ENCODE peak calls at places on chromosomes 11 and 22, in six cellular contexts. W, M, U, L, O and H are unnamed samples.
A peak's percentile ranks its signal among the peaks of the same experiment; 100 is the strongest.

GRCh38 chr11:68096962-68097361 is 24.2 kb downstream of the CHKA start:
- DNase-seq in W (no peak), M (no peak), U (no peak), L (no peak), O (no peak), H (no peak)

GRCh38 chr22:47088480-47089145 is 326.2 kb downstream of the TBC1D22A start:
- DNase-seq in W (no peak), M (no peak), U (no peak), L (no peak), O (no peak), H (no peak)

GRCh38 chr11:65378928-65379638 is 3.4 kb downstream of the SLC25A45 start:
- DNase-seq in W (no peak), M (no peak), U (no peak), L (no peak), O (no peak), H (no peak)

GRCh38 chr22:38965614-38966378 is 8.4 kb downstream of the APOBEC3A start:
- DNase-seq in W (no peak), M (no peak), U (no peak), L (no peak), O (peak; percentile 28), H (no peak)

GRCh38 chr11:124638500-124638899 is 15.8 kb downstream of the TBRG1 start:
- DNase-seq in W (no peak), M (no peak), U (no peak), L (no peak), O (no peak), H (no peak)

GRCh38 chr11:66011785-66012303 is at the start of gene CST6:
- DNase-seq in W (no peak), M (no peak), U (peak; percentile 59), L (no peak), O (no peak), H (no peak)

GRCh38 chr11:116605543-116605942 is 167.2 kb downstream of the BUD13 start:
- DNase-seq in W (peak; percentile 60), M (peak; percentile 58), U (peak; percentile 95), L (peak; percentile 58), O (peak; percentile 63), H (no peak)

GRCh38 chr22:43387815-43388214 is 24.0 kb upstream of the MPPED1 start:
- DNase-seq in W (no peak), M (no peak), U (no peak), L (no peak), O (no peak), H (no peak)

GRCh38 chr11:12053606-12054361 is 45.4 kb upstream of the DKK3 start:
- DNase-seq in W (no peak), M (no peak), U (no peak), L (no peak), O (no peak), H (no peak)

GRCh38 chr11:19474954-19475811 is 234.4 kb upstream of the E2F8 start:
- DNase-seq in W (no peak), M (no peak), U (no peak), L (no peak), O (no peak), H (no peak)

GRCh38 chr22:41181349-41182241 is 23.5 kb upstream of the L3MBTL2 start:
- DNase-seq in W (peak; percentile 87), M (no peak), U (no peak), L (no peak), O (no peak), H (no peak)

GRCh38 chr11:84824624-84825023 is 802.5 kb downstream of the DLG2 start:
- DNase-seq in W (no peak), M (no peak), U (no peak), L (no peak), O (no peak), H (no peak)

GRCh38 chr11:68016161-68016903 is 6.2 kb downstream of the ALDH3B1 start:
- DNase-seq in W (no peak), M (no peak), U (no peak), L (no peak), O (no peak), H (no peak)

GRCh38 chr11:102322560-102322959 is 5.3 kb downstream of the BIRC3 start:
- DNase-seq in W (no peak), M (no peak), U (no peak), L (no peak), O (no peak), H (no peak)

GRCh38 chr11:36465449-36466163 is 44.5 kb downstream of the TRAF6 start:
- DNase-seq in W (no peak), M (no peak), U (no peak), L (no peak), O (no peak), H (no peak)

GRCh38 chr11:34447044-34447443 is 8.3 kb downstream of the CAT start:
- DNase-seq in W (no peak), M (no peak), U (no peak), L (no peak), O (no peak), H (no peak)

GRCh38 chr11:129373489-129373953 is 2.1 kb upstream of the BARX2 start:
- DNase-seq in W (no peak), M (no peak), U (peak; percentile 18), L (no peak), O (no peak), H (no peak)

GRCh38 chr11:100574894-100575769 is 112.0 kb upstream of the ARHGAP42 start:
- DNase-seq in W (peak; percentile 59), M (no peak), U (no peak), L (peak; percentile 6), O (no peak), H (peak; percentile 43)

GRCh38 chr11:134119094-134119493 is 50.2 kb downstream of the JAM3 start:
- DNase-seq in W (peak; percentile 34), M (no peak), U (no peak), L (no peak), O (no peak), H (no peak)

GRCh38 chr22:36901411-36902142 is 11.9 kb upstream of the CSF2RB start:
- DNase-seq in W (no peak), M (no peak), U (no peak), L (no peak), O (peak; percentile 16), H (no peak)

GRCh38 chr22:49589301-49589700 is 238.4 kb downstream of the BRD1 start:
- DNase-seq in W (no peak), M (no peak), U (no peak), L (no peak), O (no peak), H (no peak)

GRCh38 chr22:49590381-49590780 is 237.3 kb downstream of the BRD1 start:
- DNase-seq in W (no peak), M (no peak), U (peak; percentile 9), L (no peak), O (no peak), H (no peak)

GRCh38 chr22:49588739-49589138 is 238.9 kb downstream of the BRD1 start:
- DNase-seq in W (no peak), M (no peak), U (no peak), L (no peak), O (no peak), H (no peak)

GRCh38 chr22:49590851-49591445 is 236.7 kb downstream of the BRD1 start:
- DNase-seq in W (no peak), M (no peak), U (no peak), L (no peak), O (no peak), H (no peak)

GRCh38 chr22:49589811-49590210 is 237.9 kb downstream of the BRD1 start:
- DNase-seq in W (no peak), M (no peak), U (peak; percentile 9), L (no peak), O (no peak), H (no peak)
- TF ChIP-seq JUN in W (no peak), M (no peak), U (no peak), L (no peak), O (no peak), H (no peak)

GRCh38 chr11:44565746-44566558 is 489 bp downstream of the CD82 start:
- DNase-seq in W (no peak), M (no peak), U (no peak), L (no peak), O (peak; percentile 2), H (no peak)
- TF ChIP-seq JUN in W (no peak), M (no peak), U (no peak), L (no peak), O (no peak), H (no peak)

DNA sequence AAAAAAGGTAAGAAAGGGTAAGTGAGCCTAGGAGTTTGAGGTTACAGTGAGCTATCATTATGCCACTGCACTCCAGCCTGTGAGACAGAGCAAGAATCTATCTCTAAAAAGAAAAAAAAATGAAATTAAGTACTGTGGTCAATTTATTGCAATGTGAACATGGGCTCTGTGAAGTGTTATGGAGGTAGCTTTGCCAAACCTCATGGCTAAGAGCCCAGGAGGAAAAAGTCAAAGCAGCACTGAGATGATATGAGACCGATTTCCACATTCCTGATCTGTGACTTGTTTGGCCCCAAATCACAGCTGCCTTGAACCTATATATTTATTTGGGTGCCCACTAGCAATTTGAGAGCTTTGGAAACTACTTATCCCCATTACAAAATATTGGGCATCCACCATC is 29.8 kb upstream of the TMEM135 start:
- DNase-seq in W (no peak), M (no peak), U (no peak), L (no peak), O (no peak), H (no peak)
- TF ChIP-seq JUN in W (no peak), M (no peak), U (no peak), L (no peak), O (no peak), H (no peak)

GRCh38 chr11:126583594-126583993 is 228.1 kb downstream of the ST3GAL4 start:
- DNase-seq in W (no peak), M (no peak), U (no peak), L (no peak), O (no peak), H (no peak)

GRCh38 chr11:126584028-126584427 is 228.5 kb downstream of the ST3GAL4 start:
- DNase-seq in W (no peak), M (no peak), U (no peak), L (no peak), O (no peak), H (no peak)

GRCh38 chr11:126583101-126583500 is 227.6 kb downstream of the ST3GAL4 start:
- DNase-seq in W (no peak), M (no peak), U (no peak), L (no peak), O (no peak), H (no peak)

GRCh38 chr11:126586303-126586627 is 230.8 kb downstream of the ST3GAL4 start:
- DNase-seq in W (no peak), M (no peak), U (no peak), L (no peak), O (no peak), H (no peak)

DNA sequence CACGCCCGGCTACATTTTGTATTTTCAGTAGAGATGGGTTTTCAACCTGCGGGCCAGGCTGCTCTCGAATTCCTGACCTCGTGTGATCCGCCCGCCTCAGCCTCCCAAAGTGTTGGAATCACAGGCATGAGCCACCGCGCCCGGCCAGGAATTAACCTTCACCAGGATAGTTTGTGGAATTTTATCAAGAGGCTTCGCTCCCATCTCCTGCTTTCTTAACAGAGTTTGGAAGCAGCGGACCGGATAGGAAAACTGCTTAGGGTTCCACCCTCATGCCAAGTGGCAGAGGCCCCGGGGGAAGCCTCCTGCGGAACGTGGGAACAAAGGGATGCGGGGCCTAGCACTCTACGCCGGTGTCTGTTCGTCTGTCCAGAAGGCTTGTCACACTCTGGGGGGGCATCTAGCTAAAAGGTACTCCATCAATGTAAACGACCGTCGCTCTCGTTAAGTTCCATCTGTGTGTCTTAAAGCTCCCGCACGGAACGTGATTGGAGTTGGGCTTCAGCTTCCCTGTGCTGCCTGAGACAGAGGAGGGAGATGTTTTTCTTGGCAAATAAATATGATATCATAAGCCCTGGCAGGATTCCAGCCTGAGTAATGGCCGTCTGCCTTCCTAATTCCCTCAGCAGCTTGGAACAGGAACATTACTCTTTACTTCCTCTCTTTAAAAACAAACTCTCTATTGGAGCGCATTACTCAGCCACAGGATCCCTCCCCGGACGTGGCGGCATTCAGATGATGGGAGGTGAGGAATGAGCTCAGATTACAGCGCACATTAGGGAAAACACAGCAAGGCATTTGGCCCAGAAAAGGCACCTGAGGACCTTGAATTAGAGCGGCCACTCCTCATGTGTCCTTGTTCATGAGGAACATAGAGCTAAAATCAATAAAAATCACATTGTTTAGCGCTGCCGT is 230.2 kb downstream of the ST3GAL4 start:
- DNase-seq in W (peak; percentile 99), M (no peak), U (peak; percentile 53), L (no peak), O (no peak), H (peak; percentile 31)
- TF ChIP-seq JUN in W (peak; percentile 72), M (no peak), U (no peak), L (no peak), O (no peak), H (no peak)